ENCODE peak calls at places on chromosomes 6 and 20, in nine cellular contexts. K, W, D, B, O, U, V, S and E are unnamed samples.

GRCh38 chr6:130587778-130588520 is 222.1 kb downstream of the TMEM200A start:
- DNase-seq in O (no peak), K (peak; percentile 85), S (no peak), U (no peak), D (no peak), B (no peak), W (no peak), V (no peak), E (peak; percentile 49)

GRCh38 chr6:90194371-90194841 is 102.2 kb downstream of the BACH2 start:
- DNase-seq in O (no peak), S (no peak), U (peak; percentile 34), D (no peak), W (no peak), V (no peak), K (no peak), B (no peak), E (peak; percentile 42)

GRCh38 chr6:139296927-139297326 is 5.1 kb upstream of the TXLNB start:
- DNase-seq in B (no peak), D (no peak), U (no peak), V (no peak), O (no peak), W (no peak), S (no peak), K (no peak), E (no peak)

GRCh38 chr20:11170565-11170964 is 496.8 kb upstream of the JAG1 start:
- DNase-seq in U (no peak), V (no peak), K (peak; percentile 51), W (no peak), D (no peak), S (no peak), O (no peak), B (no peak), E (peak; percentile 38)

GRCh38 chr20:10171864-10172751 is 46.5 kb upstream of the SNAP25 start:
- DNase-seq in B (peak; percentile 41), S (peak; percentile 70), U (no peak), W (peak; percentile 49), K (no peak), V (peak; percentile 35), O (no peak), D (no peak), E (no peak)

GRCh38 chr6:107330190-107330589 is 129.2 kb downstream of the PDSS2 start:
- DNase-seq in W (no peak), S (no peak), B (no peak), V (no peak), U (no peak), O (no peak), K (no peak), D (peak; percentile 65), E (no peak)

GRCh38 chr6:25498510-25498909 is 153.5 kb upstream of the SCGN start:
- DNase-seq in D (no peak), O (no peak), U (no peak), B (no peak), W (no peak), V (no peak), K (no peak), S (no peak), E (no peak)

GRCh38 chr20:13302647-13303425 is 81.8 kb downstream of the ISM1 start:
- DNase-seq in O (no peak), W (no peak), U (no peak), B (peak; percentile 49), D (no peak), K (peak; percentile 5), S (peak; percentile 26), V (peak; percentile 15), E (no peak)

GRCh38 chr6:105982761-105983600 is 103.2 kb upstream of the PRDM1 start:
- DNase-seq in K (no peak), V (no peak), O (no peak), B (no peak), U (no peak), D (no peak), W (no peak), S (peak; percentile 45), E (no peak)

GRCh38 chr6:37565267-37566208 is 65.8 kb upstream of the CCDC167 start:
- DNase-seq in U (no peak), V (no peak), S (peak; percentile 84), B (no peak), O (no peak), D (no peak), W (peak; percentile 31), K (no peak), E (no peak)

GRCh38 chr6:83252717-83253116 is 59.6 kb downstream of the RWDD2A start:
- DNase-seq in D (no peak), S (no peak), O (no peak), B (no peak), K (no peak), V (peak; percentile 3), W (no peak), U (no peak), E (peak; percentile 24)

GRCh38 chr20:63215101-63216040 is 560 bp downstream of the YTHDF1 start:
- DNase-seq in U (peak; percentile 16), D (no peak), B (peak; percentile 38), V (peak; percentile 48), S (peak; percentile 16), O (no peak), W (no peak), K (no peak), E (no peak)

GRCh38 chr6:100472674-100473073 is 8.0 kb upstream of the SIM1 start:
- DNase-seq in V (peak; percentile 34), U (no peak), B (no peak), K (no peak), S (no peak), D (no peak), O (no peak), W (no peak), E (no peak)

GRCh38 chr6:35043381-35043780 is 97.8 kb downstream of the TCP11 start:
- DNase-seq in U (no peak), K (no peak), W (no peak), V (no peak), D (no peak), O (no peak), S (no peak), B (no peak), E (no peak)

GRCh38 chr6:33828764-33829731 is 25.2 kb upstream of the MLN start:
- DNase-seq in K (no peak), S (no peak), V (no peak), B (no peak), U (no peak), W (no peak), D (no peak), O (no peak), E (no peak)

GRCh38 chr6:148107911-148108310 is 234.7 kb upstream of the SASH1 start:
- DNase-seq in U (no peak), S (no peak), B (no peak), W (no peak), D (no peak), O (no peak), K (no peak), V (no peak), E (no peak)

GRCh38 chr20:62674370-62674769 is 32.1 kb downstream of the SLCO4A1 start:
- DNase-seq in B (no peak), W (no peak), U (no peak), S (no peak), K (no peak), V (no peak), D (no peak), O (no peak), E (no peak)

GRCh38 chr6:1363298-1363697 is 26.1 kb upstream of the FOXF2 start:
- DNase-seq in U (no peak), D (no peak), O (no peak), W (no peak), K (no peak), V (no peak), S (no peak), B (no peak), E (no peak)